ENCODE peak calls at places on chromosomes 6 and 20, in eight cellular contexts. S, X, L, B, J, K, V and Z are unnamed samples.

GRCh38 chr6:24721461-24722215 is 2.7 kb upstream of the C6orf62 start:
- DNase-seq in B (no peak), K (peak), S (no peak), V (peak), L (no peak), X (no peak), J (no peak), Z (no peak)

GRCh38 chr6:41373367-41373918 is 38.0 kb downstream of the NCR2 start:
- DNase-seq in S (no peak), K (no peak), V (peak), L (no peak), X (no peak), B (no peak), J (no peak), Z (no peak)

GRCh38 chr6:123520208-123520607 is 116.5 kb downstream of the TRDN start:
- DNase-seq in K (no peak), J (no peak), L (no peak), B (no peak), S (no peak), X (no peak), V (no peak), Z (no peak)

GRCh38 chr20:35252037-35252461 is 25.6 kb downstream of the MMP24 start:
- DNase-seq in S (no peak), V (no peak), X (no peak), J (no peak), K (no peak), L (no peak), B (no peak), Z (no peak)

GRCh38 chr6:113662049-113662655 is 195.0 kb upstream of the MARCKS start:
- DNase-seq in B (no peak), L (no peak), V (no peak), K (no peak), J (no peak), S (no peak), X (no peak), Z (no peak)

GRCh38 chr6:12957321-12958051 is 240.9 kb downstream of the PHACTR1 start:
- DNase-seq in S (peak), V (peak), J (no peak), K (peak), L (peak), X (peak), B (peak), Z (no peak)

GRCh38 chr6:149014631-149015171 is 267.9 kb downstream of the UST start:
- DNase-seq in X (no peak), V (no peak), J (no peak), B (peak), K (no peak), S (no peak), L (no peak), Z (peak)

GRCh38 chr6:7324520-7324919 is 11.5 kb upstream of the SSR1 start:
- DNase-seq in S (no peak), B (no peak), X (no peak), V (no peak), J (no peak), L (no peak), K (no peak), Z (no peak)

GRCh38 chr20:23050847-23051627 is 1.6 kb upstream of the THBD start:
- DNase-seq in K (peak), V (peak), B (peak), X (peak), L (peak), S (peak), J (peak), Z (no peak)

GRCh38 chr6:113719545-113719944 is 137.6 kb upstream of the MARCKS start:
- DNase-seq in B (no peak), S (peak), L (peak), K (no peak), J (no peak), V (no peak), X (no peak), Z (no peak)

GRCh38 chr6:137863126-137863996 is 3.7 kb upstream of the TNFAIP3 start:
- DNase-seq in S (no peak), B (no peak), X (no peak), V (no peak), L (no peak), J (no peak), K (peak), Z (no peak)

GRCh38 chr6:25934181-25934580 is 3.7 kb upstream of the SLC17A2 start:
- DNase-seq in J (no peak), B (no peak), S (no peak), V (no peak), L (no peak), X (no peak), K (no peak), Z (no peak)

DNA sequence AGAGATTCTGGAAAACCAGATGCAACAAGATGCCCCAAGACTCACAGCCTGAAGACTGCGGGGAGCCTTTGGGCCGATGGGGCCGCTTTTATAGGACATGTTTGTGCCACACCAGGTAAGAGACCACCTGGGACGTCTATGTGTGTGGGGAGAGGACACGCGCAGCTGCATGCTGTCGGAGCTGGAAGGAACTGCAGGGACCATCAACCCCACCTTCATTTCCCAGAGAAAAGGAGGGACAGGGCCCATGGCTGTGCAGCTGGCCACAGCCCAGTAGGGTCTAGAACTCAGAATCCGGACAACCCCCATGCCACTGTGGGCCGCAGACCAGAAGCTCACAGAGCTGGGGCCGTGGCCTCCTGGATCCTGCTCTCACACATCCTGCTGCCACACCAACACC is 100.3 kb upstream of the MPC1 start:
- DNase-seq in S (no peak), K (no peak), X (no peak), B (no peak), L (no peak), V (no peak), J (no peak), Z (no peak)
- H3K4me3 ChIP-seq in S (no peak), K (no peak), X (no peak), B (no peak), L (no peak), V (no peak), J (no peak), Z (no peak)

DNA sequence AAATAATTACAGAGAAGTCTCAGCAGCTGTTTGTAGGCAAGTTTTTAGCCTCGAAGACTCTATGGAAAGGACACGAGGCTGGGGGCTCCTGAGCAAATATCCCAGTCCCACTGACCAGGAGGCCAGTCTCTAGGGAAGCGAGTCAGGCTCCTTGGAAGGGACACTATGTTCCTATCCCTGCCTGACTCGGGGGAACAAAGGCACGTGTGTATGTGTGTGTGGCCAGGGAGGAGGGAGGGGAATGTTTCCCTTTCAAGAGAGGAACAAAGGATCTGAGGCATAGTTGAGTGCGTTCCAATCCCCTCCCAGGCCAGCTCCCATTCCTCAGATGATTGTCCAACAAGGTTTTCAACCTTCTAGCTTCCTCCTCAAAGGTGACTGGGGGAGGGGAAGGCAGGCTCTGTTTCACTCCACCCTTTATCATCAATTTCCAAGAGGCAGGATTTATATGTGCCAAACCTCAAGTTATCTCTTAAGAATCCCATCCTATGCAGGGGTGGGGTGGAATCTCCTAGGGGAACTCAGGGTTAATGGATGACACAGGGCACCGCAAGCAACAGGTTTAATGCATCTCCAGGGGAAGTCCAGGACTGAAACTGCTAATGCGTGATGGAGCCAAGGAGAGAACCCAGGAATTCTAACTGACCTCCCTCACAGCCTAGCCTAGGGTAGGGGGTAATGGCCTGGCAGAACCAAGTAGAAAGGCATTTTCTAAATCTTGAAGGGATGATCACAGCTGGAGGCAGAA is 9.9 kb downstream of the BCL2L1 start:
- DNase-seq in L (peak), K (peak), S (peak), V (peak), J (peak), B (peak), X (peak), Z (peak)
- H3K4me3 ChIP-seq in L (peak), K (peak), S (peak), V (peak), J (peak), B (no peak), X (no peak), Z (no peak)

DNA sequence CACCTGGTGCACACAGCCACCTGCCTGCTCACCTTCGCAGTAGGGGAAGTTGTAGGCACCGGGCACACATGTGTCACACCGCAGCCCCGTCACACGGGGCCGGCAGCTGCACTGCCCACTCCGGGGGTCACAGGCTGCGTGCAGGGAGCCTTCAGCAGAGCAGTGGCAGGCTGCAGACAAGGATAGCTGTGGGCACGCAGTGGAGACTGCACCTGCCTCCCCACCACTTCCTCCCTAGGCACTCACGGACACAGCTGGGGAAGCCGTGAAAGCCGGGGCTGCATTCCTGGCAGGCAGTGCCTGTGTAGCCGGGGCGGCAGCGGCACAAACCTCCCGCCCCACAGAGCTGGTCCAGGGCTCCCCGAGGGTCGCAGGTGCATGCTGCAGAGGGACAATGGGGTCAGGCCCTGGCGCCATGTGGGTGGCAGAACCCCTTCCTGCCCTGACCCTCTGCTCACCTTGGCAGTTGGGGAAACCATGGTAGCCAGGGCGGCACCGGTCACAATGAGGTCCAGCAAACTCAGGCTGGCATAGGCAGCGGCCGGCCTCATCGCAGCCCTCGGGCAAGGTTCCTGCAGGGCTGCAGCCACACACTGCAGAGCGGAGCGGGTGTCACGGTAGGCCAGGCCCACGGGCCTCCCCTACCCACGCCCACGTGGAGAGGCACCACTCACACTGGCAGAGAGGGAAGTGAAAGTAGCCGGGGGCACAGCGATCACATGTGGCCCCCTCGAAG is 29.4 kb downstream of the LAMA5 start:
- DNase-seq in X (no peak), J (no peak), K (no peak), V (peak), B (no peak), S (no peak), L (no peak), Z (no peak)
- H3K4me3 ChIP-seq in X (no peak), J (no peak), K (no peak), V (no peak), B (no peak), S (no peak), L (no peak), Z (no peak)

DNA sequence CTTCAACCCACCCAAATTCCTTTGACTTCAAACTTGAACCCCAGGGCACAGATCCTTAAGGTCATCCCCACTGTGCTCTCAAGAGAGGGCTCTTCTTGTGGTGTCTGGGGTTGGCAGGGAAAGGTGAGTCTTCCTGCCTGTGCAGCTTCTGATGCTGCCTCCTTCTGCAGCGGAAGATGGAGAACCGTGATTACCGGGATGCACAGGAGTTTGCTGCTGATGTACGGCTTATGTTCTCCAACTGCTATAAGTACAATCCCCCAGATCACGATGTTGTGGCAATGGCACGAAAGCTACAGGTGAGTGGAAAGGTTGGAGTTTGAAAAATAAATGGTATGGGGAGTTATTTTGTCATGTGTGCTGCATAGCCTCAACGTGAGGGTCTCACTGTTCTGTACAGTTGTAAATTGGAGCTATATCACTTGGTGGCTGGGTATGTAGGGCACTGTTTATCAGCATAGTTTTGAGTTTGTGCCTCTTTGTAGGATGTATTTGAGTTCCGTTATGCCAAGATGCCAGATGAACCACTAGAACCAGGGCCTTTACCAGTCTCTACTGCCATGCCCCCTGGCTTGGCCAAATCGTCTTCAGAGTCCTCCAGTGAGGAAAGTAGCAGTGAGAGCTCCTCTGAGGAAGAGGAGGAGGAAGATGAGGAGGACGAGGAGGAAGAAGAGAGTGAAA is 9.0 kb downstream of the BRD2 start:
- DNase-seq in K (no peak), X (no peak), V (no peak), L (no peak), S (no peak), B (no peak), J (no peak), Z (no peak)
- H3K4me3 ChIP-seq in K (no peak), X (no peak), V (no peak), L (peak), S (no peak), B (peak), J (no peak), Z (no peak)